ENCODE peak calls at places on chromosomes 13 and 19, in six cellular contexts. Q is transverse colon; E is heart left ventricle; B is breast epithelium; C is effector memory CD4-positive, alpha-beta T cell; O is ascending aorta. J is an unnamed sample. For H3K9me3, the result is how much of the 10 kb centered on the place peaks cover.

GRCh38 chr19:313988-314815 is 23.0 kb upstream of the PLPP2 start:
- DNase-seq in O (no peak), B (no peak), E (no peak), C (no peak), Q (no peak), J (no peak)

GRCh38 chr13:101967216-101967615 is 434.6 kb downstream of the FGF14 start:
- DNase-seq in Q (no peak), O (no peak), E (no peak), B (no peak), C (no peak), J (no peak)

GRCh38 chr19:42540071-42540553 is 11.8 kb upstream of the CEACAM1 start:
- DNase-seq in Q (no peak), B (peak), E (no peak), C (no peak), O (peak), J (peak)

GRCh38 chr13:110973007-110973700 is 58.3 kb upstream of the ANKRD10 start:
- DNase-seq in E (no peak), B (no peak), O (no peak), C (no peak), Q (no peak), J (no peak)

GRCh38 chr19:50377051-50377441 is 789 bp downstream of the NR1H2 start:
- DNase-seq in B (no peak), E (no peak), C (peak), Q (peak), O (no peak), J (peak)

GRCh38 chr13:25981060-25981459 is 70.8 kb downstream of the SHISA2 start:
- DNase-seq in Q (no peak), O (no peak), C (no peak), B (no peak), E (no peak), J (no peak)

GRCh38 chr13:43087960-43088580 is 64.7 kb downstream of the DNAJC15 start:
- DNase-seq in B (no peak), Q (no peak), E (no peak), C (no peak), O (no peak), J (no peak)

GRCh38 chr19:1074512-1075283 is 7.7 kb downstream of the ARHGAP45 start:
- DNase-seq in B (peak), E (peak), C (peak), Q (peak), O (peak), J (no peak)

GRCh38 chr13:39129253-39129652 is 91.0 kb downstream of the NHLRC3 start:
- DNase-seq in O (no peak), B (no peak), E (no peak), Q (no peak), C (no peak), J (no peak)

GRCh38 chr19:36093687-36094086 is 17.3 kb upstream of the OVOL3 start:
- DNase-seq in Q (no peak), B (no peak), C (no peak), O (no peak), E (peak), J (no peak)

GRCh38 chr13:80255946-80256345 is 85.0 kb downstream of the SPRY2 start:
- DNase-seq in O (no peak), C (no peak), E (no peak), B (no peak), Q (no peak), J (no peak)

GRCh38 chr13:26993780-26994179 is 177.8 kb downstream of the USP12 start:
- DNase-seq in B (no peak), E (no peak), C (no peak), Q (no peak), O (no peak), J (no peak)

GRCh38 chr13:28313579-28313978 is 175.2 kb downstream of the PAN3 start:
- DNase-seq in E (no peak), O (no peak), B (no peak), C (no peak), Q (no peak), J (peak)

GRCh38 chr13:27960362-27961226 is 8.5 kb downstream of the CDX2 start:
- DNase-seq in E (no peak), Q (peak), C (no peak), B (peak), O (no peak), J (peak)

GRCh38 chr13:77980592-77980991 is 62.0 kb upstream of the EDNRB start:
- DNase-seq in O (no peak), E (no peak), C (no peak), B (no peak), Q (no peak), J (no peak)

GRCh38 chr13:76330756-76331155 is 555.4 kb downstream of the KCTD12 start:
- DNase-seq in Q (no peak), E (no peak), O (no peak), C (no peak), B (no peak), J (no peak)

GRCh38 chr19:38683393-38684077 is 36.1 kb downstream of the ACTN4 start:
- DNase-seq in B (peak), Q (peak), E (peak), O (peak), C (peak), J (peak)

GRCh38 chr13:74134777-74135305 is 637 bp upstream of the KLF12 start:
- DNase-seq in B (peak), E (peak), O (peak), C (peak), Q (peak), J (no peak)

GRCh38 chr13:20714563-20715339 is 11.3 kb downstream of the IL17D start:
- DNase-seq in C (no peak), Q (no peak), O (peak), B (no peak), E (peak), J (no peak)

GRCh38 chr13:53782400-53783030 is 753.9 kb downstream of the OLFM4 start:
- DNase-seq in O (no peak), Q (no peak), C (no peak), E (peak), B (no peak), J (peak)

GRCh38 chr13:28356506-28357064 is 138.3 kb downstream of the FLT1 start:
- DNase-seq in B (no peak), Q (no peak), E (no peak), C (no peak), O (no peak), J (no peak)

GRCh38 chr13:95723428-95723827 is 46.5 kb downstream of the DNAJC3 start:
- DNase-seq in B (no peak), C (no peak), O (no peak), E (no peak), Q (no peak), J (no peak)

GRCh38 chr13:77298403-77298802 is 28.5 kb downstream of the MYCBP2 start:
- DNase-seq in C (no peak), E (no peak), O (no peak), Q (no peak), B (no peak), J (no peak)

GRCh38 chr13:75339635-75340374 is 142.2 kb downstream of the TBC1D4 start:
- DNase-seq in O (no peak), C (no peak), B (no peak), E (no peak), Q (no peak), J (no peak)

GRCh38 chr19:50003810-50004419 is 21.3 kb downstream of the VRK3 start:
- DNase-seq in O (peak), Q (peak), E (no peak), B (no peak), C (no peak), J (no peak)

GRCh38 chr19:12689581-12690216 is 1.9 kb downstream of the GNG14 start:
- DNase-seq in C (no peak), E (no peak), B (no peak), Q (no peak), O (no peak), J (no peak)

GRCh38 chr13:64078480-64078936 is 2662.9 kb upstream of the PCDH20 start:
- DNase-seq in Q (no peak), E (no peak), B (no peak), C (no peak), O (no peak), J (peak)

GRCh38 chr13:23915308-23915707 is 18.0 kb upstream of the C1QTNF9B start:
- DNase-seq in Q (no peak), O (no peak), E (no peak), C (no peak), B (no peak), J (no peak)

GRCh38 chr19:46610851-46611770 is 10.0 kb downstream of the CALM3 start:
- DNase-seq in O (peak), E (no peak), C (no peak), B (no peak), Q (peak), J (no peak)

GRCh38 chr19:19101540-19101939 is 36.7 kb downstream of the TMEM161A start:
- DNase-seq in O (no peak), E (no peak), C (no peak), Q (no peak), B (no peak), J (no peak)

GRCh38 chr13:67285611-67286010 is 55.5 kb upstream of the PCDH9 start:
- DNase-seq in E (no peak), C (no peak), O (no peak), B (no peak), Q (no peak), J (no peak)

GRCh38 chr19:11125994-11126685 is 29.4 kb downstream of the SPC24 start:
- DNase-seq in B (peak), C (peak), E (peak), Q (peak), O (peak), J (peak)

GRCh38 chr13:32978278-32978677 is 37.9 kb upstream of the KL start:
- DNase-seq in Q (no peak), C (no peak), E (no peak), O (no peak), B (no peak), J (no peak)

GRCh38 chr19:53467503-53468262 is at the start of gene ZNF813:
- DNase-seq in B (peak), E (peak), Q (peak), C (peak), O (peak), J (peak)

GRCh38 chr13:38687246-38688229 is 661 bp downstream of the FREM2 start:
- DNase-seq in E (no peak), Q (no peak), O (no peak), B (no peak), C (no peak), J (no peak)

GRCh38 chr19:33064778-33065550 is at the start of gene RHPN2:
- DNase-seq in Q (peak), C (no peak), O (no peak), E (peak), B (peak), J (peak)

GRCh38 chr19:58000677-58001076 is 1.9 kb downstream of the ZNF606 start:
- DNase-seq in E (no peak), C (no peak), B (no peak), Q (no peak), O (no peak), J (no peak)
- H3K9me3 ChIP-seq in E (under half), C (under half), B (half or more), Q (half or more), O (under half), J (half or more)

GRCh38 chr19:14378890-14379289 is 2.4 kb upstream of the ADGRE5 start:
- DNase-seq in O (no peak), Q (no peak), B (no peak), C (no peak), E (no peak), J (no peak)
- H3K9me3 ChIP-seq in O (under half), Q (under half), B (under half), C (under half), E (under half), J (under half)

DNA sequence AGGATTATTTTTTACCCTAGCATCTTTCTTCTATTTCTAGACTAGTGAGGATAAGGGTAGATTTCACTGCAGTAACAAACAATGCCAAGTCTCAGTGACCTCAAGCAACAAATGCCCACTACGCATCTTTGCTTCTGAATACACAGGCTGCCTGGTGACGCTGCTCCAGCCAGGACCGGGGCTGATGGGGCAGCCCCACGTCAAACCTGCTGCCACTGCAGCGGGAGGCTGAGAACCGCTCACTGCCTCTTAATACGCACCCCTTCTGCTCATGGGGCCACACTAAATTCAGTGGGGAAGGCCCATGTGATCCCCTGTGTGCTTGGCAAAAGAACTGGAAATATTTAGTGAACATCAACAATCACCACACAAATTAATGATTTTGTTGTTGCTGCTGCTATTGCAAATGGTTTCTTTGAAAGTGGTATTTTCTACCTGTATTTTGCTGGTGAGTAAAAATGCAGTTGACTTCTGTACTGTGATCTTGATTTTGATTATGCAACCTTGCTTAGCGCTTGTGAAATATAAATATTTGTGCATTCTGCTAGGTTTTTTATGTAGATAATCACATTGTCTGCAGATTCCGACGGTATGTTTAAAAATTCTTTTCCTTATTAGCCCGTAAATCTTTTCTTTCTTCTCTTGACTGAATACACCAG is 139.5 kb upstream of the SPACA7 start:
- DNase-seq in B (no peak), E (no peak), C (no peak), Q (no peak), O (no peak), J (no peak)
- H3K9me3 ChIP-seq in B (under half), E (under half), C (under half), Q (under half), O (under half), J (under half)

DNA sequence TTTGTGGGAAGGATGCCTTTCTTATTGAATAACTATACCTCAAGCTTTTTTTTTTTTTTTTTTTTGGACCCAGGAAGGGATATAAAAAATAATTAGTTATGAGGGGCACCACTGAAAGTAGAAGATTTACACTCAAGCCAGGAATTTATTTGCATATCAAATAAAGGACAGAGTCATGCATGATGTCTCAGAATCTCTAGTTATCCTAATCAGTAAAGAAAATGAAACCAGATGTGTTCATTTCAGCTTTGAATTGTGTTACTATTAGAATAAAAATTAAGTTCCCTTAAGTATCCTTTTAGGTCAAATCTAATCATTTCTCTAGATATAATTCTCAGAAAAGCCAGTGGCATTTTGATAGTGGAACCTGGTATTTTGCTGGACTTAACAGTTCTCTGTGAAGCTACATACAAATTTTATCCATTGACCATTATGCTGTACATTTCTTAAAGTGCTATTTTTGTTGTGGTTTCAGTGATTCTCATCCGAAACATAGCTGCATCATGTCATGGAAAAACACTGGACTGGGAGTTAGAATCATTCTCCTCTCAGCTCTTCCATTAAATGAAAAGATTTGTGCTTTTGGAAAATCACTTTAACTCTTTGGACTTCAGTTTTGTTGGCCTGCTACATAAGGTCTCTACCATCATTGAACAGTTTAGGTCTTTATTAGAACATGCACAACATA is 129.4 kb downstream of the KCNRG start:
- DNase-seq in E (no peak), O (no peak), B (no peak), Q (no peak), C (no peak), J (no peak)
- H3K9me3 ChIP-seq in E (under half), O (under half), B (under half), Q (under half), C (under half), J (under half)

DNA sequence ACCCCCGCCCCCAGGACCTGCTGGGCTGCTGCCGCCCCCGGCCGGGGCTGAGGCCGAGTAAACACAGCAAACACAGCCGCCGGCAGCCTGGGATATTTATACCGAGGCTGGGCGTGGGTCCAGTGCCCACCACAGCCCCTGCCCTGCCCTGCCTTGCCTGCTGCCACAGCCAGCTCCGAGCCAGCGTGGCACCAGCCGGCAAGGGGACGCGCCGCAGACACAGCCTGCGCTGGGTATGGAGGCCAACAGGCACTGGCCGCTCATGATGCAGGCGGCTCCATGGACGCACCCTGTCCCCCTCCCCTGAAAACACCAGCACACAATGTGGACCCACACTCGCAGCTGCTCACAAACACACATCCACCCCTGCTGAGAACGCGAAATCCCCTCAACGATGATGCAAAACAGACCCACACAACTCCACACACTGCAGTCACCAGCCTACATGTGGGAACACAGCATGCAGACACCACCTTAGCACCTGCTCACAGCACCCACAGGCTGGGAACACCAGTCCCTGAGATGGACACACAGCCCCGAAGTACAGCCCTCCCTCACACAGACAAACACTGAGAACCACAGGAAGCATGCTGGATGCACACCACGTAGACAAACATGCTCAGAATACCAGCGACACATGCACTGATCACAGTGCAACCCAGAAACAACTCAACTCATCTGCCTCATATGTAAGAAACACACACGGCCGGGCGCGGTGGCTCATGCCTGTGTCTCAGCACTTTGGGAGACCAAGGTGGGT is 16.2 kb downstream of the CCDC97 start:
- DNase-seq in O (no peak), Q (peak), C (no peak), B (no peak), E (peak), J (peak)
- H3K9me3 ChIP-seq in O (under half), Q (under half), C (under half), B (under half), E (under half), J (under half)

GRCh38 chr19:22532388-22533310 is 101.5 kb upstream of the ZNF492 start:
- DNase-seq in O (peak), E (peak), C (no peak), B (peak), Q (peak), J (no peak)
- H3K9me3 ChIP-seq in O (under half), E (under half), C (under half), B (under half), Q (under half), J (half or more)

DNA sequence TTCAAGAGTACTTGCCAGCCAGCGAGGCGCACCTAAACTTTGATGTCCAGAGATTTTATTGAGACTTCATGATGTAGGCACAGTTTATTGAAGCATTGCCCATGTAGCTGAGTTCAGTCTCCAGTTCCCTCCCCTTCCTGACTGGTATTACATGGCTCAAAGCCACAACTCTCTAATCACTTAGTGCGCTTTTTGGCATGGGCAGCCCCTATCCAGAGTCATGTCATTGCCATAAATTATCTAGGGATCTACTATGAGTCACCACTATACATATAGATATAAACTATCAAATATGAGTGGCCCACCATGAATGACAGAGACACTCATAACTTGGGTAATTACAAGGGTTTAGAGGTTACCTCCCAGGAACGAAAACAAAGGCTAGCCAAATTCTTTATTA is 7.7 kb downstream of the ZNF614 start:
- DNase-seq in E (no peak), B (no peak), C (no peak), O (no peak), Q (no peak), J (no peak)
- H3K9me3 ChIP-seq in E (under half), B (half or more), C (half or more), O (half or more), Q (half or more), J (half or more)

GRCh38 chr13:40706439-40706838 is 40.0 kb upstream of the FOXO1 start:
- DNase-seq in Q (no peak), O (no peak), E (no peak), B (no peak), C (no peak), J (no peak)
- H3K9me3 ChIP-seq in Q (under half), O (under half), E (under half), B (under half), C (under half), J (under half)

GRCh38 chr19:9580728-9581127 is 3.6 kb downstream of the ZNF121 start:
- DNase-seq in O (no peak), Q (no peak), B (no peak), E (no peak), C (no peak), J (no peak)

GRCh38 chr19:9586764-9587163 is 2.5 kb upstream of the ZNF121 start:
- DNase-seq in O (peak), Q (peak), C (peak), E (peak), B (peak), J (peak)

DNA sequence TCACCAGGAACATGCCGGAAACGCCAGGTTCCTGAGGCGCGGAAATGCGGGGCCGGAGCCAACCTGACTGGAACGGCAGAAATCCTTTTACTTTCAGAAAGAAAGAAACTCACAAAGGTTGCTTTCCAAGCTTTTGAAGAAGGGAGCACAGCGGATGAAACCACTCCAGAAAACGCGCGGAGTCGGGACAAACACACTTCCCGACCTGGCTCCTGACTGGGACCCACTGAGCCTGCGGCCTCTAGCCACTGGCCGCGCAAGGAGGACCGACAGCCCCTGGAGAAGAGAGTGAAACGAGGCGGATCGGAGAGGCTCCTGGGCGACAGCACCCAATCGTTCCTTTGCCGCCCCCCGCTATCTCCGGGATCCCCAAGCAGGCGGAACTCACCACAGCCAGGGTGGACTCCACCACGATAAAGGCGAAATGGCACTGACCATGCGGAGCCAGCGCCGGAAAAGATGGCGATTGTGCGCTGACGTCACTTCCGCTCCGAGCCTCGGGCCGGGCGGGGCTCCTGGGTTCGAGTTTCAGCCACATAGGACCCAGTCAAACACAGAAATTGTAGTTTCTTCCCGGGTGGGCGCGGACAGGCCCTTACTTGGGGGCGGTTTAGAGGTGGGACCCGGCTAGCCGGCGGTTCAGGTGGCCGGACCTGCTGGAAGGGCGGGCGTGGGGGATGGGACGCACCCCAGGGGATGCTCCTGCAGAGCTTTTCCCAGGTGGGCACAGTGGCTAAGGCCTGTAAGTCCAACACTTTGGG is at the start of gene ZNF121:
- DNase-seq in C (peak), O (peak), Q (peak), E (peak), B (peak), J (peak)
- H3K9me3 ChIP-seq in C (under half), O (under half), Q (under half), E (under half), B (under half), J (under half)

J was measured in endodermal cell.